ENCODE peak calls at places on chromosomes 16 and 17, in five cellular contexts. S, X, K, E and Y are unnamed samples.

GRCh38 chr17:7903154-7904103 is 12.7 kb downstream of the RNF227 start:
- DNase-seq in S (peak; percentile 41), X (no peak), K (no peak), E (no peak), Y (no peak)

GRCh38 chr17:61091096-61091495 is 308.5 kb upstream of the TBX2 start:
- DNase-seq in S (no peak), X (no peak), K (no peak), E (no peak), Y (no peak)

GRCh38 chr16:49699718-49700117 is 156.2 kb downstream of the ZNF423 start:
- DNase-seq in S (peak; percentile 16), X (no peak), K (no peak), E (no peak), Y (no peak)

GRCh38 chr17:41377546-41377945 is 4.6 kb downstream of the KRT34 start:
- DNase-seq in S (no peak), X (no peak), K (peak; percentile 45), E (no peak), Y (no peak)

GRCh38 chr17:80118601-80119270 is 17.4 kb downstream of the GAA start:
- DNase-seq in S (no peak), X (no peak), K (no peak), E (no peak), Y (no peak)

GRCh38 chr17:35167666-35168065 is 20.0 kb downstream of the UNC45B start:
- DNase-seq in S (no peak), X (no peak), K (peak; percentile 74), E (no peak), Y (no peak)

GRCh38 chr16:75264531-75264998 is 13.1 kb upstream of the BCAR1 start:
- DNase-seq in S (no peak), X (no peak), K (peak; percentile 42), E (no peak), Y (no peak)

GRCh38 chr16:87459027-87459426 is 33.8 kb downstream of the ZCCHC14 start:
- DNase-seq in S (no peak), X (no peak), K (no peak), E (no peak), Y (no peak)

GRCh38 chr17:27535178-27535928 is 79.1 kb downstream of the KSR1 start:
- DNase-seq in S (peak; percentile 44), X (no peak), K (no peak), E (no peak), Y (no peak)

GRCh38 chr17:58677204-58677880 is 14.5 kb downstream of the TEX14 start:
- DNase-seq in S (no peak), X (no peak), K (peak; percentile 61), E (no peak), Y (no peak)

GRCh38 chr16:78321611-78322010 is 222.2 kb downstream of the WWOX start:
- DNase-seq in S (peak; percentile 32), X (no peak), K (no peak), E (no peak), Y (no peak)

GRCh38 chr17:57677301-57677700 is 67.8 kb downstream of the CCDC182 start:
- DNase-seq in S (no peak), X (no peak), K (no peak), E (no peak), Y (no peak)

GRCh38 chr17:42512246-42512645 is 23.8 kb upstream of the NAGLU start:
- DNase-seq in S (no peak), X (no peak), K (no peak), E (no peak), Y (no peak)

GRCh38 chr16:57379579-57379978 is 7.3 kb downstream of the CX3CL1 start:
- DNase-seq in S (no peak), X (no peak), K (no peak), E (no peak), Y (no peak)

GRCh38 chr17:5785867-5786509 is 201.7 kb upstream of the NLRP1 start:
- DNase-seq in S (peak; percentile 50), X (no peak), K (peak; percentile 76), E (no peak), Y (no peak)

GRCh38 chr17:19238167-19238505 is 970 bp downstream of the EPN2 start:
- DNase-seq in S (peak; percentile 60), X (no peak), K (peak; percentile 58), E (no peak), Y (peak; percentile 15)

GRCh38 chr17:30345527-30346075 is 11.7 kb upstream of the TMIGD1 start:
- DNase-seq in S (no peak), X (peak; percentile 39), K (peak; percentile 42), E (no peak), Y (no peak)

GRCh38 chr16:74650966-74651567 is 15.6 kb downstream of the RFWD3 start:
- DNase-seq in S (no peak), X (no peak), K (peak; percentile 50), E (no peak), Y (no peak)

GRCh38 chr17:700504-701094 is 14.0 kb downstream of the VPS53 start:
- DNase-seq in S (peak; percentile 22), X (no peak), K (peak; percentile 61), E (peak; percentile 12), Y (no peak)

GRCh38 chr16:89638455-89638854 is 19.1 kb downstream of the CHMP1A start:
- DNase-seq in S (no peak), X (no peak), K (no peak), E (no peak), Y (no peak)

GRCh38 chr17:76136276-76137025 is 4.6 kb downstream of the FOXJ1 start:
- DNase-seq in S (no peak), X (no peak), K (no peak), E (no peak), Y (no peak)

GRCh38 chr16:23424292-23424958 is 28.6 kb downstream of the COG7 start:
- DNase-seq in S (no peak), X (no peak), K (no peak), E (no peak), Y (no peak)

GRCh38 chr17:7820231-7820630 is 13.8 kb upstream of the KDM6B start:
- DNase-seq in S (no peak), X (no peak), K (no peak), E (no peak), Y (no peak)

GRCh38 chr17:81499601-81499970 is 13.0 kb downstream of the ACTG1 start:
- DNase-seq in S (no peak), X (no peak), K (no peak), E (no peak), Y (no peak)

GRCh38 chr17:13513039-13513405 is 88.7 kb downstream of the HS3ST3A1 start:
- DNase-seq in S (no peak), X (no peak), K (peak; percentile 45), E (no peak), Y (no peak)

GRCh38 chr17:68775338-68775737 is 174.2 kb upstream of the FAM20A start:
- DNase-seq in S (no peak), X (no peak), K (peak; percentile 27), E (no peak), Y (no peak)

GRCh38 chr16:81261049-81261648 is 22.7 kb downstream of the BCO1 start:
- DNase-seq in S (peak; percentile 45), X (peak; percentile 12), K (peak; percentile 40), E (peak; percentile 15), Y (no peak)

GRCh38 chr17:47822785-47823184 is 1.2 kb upstream of the OSBPL7 start:
- DNase-seq in S (no peak), X (no peak), K (no peak), E (no peak), Y (no peak)

GRCh38 chr16:53945996-53946395 is 242.0 kb downstream of the FTO start:
- DNase-seq in S (peak; percentile 63), X (no peak), K (peak; percentile 61), E (no peak), Y (peak; percentile 50)

GRCh38 chr17:4789951-4790704 is 1.4 kb downstream of the GLTPD2 start:
- DNase-seq in S (peak; percentile 78), X (peak; percentile 84), K (peak; percentile 97), E (peak; percentile 78), Y (peak; percentile 83)

GRCh38 chr17:73772107-73772705 is 128.0 kb upstream of the SDK2 start:
- DNase-seq in S (no peak), X (no peak), K (no peak), E (no peak), Y (no peak)

GRCh38 chr16:53809088-53809951 is 105.4 kb downstream of the FTO start:
- DNase-seq in S (no peak), X (no peak), K (peak; percentile 84), E (no peak), Y (no peak)

GRCh38 chr16:86196687-86197391 is 297.9 kb downstream of the IRF8 start:
- DNase-seq in S (no peak), X (no peak), K (no peak), E (no peak), Y (no peak)

GRCh38 chr17:74566132-74566753 is 1.1 kb downstream of the CD300H start:
- DNase-seq in S (peak; percentile 70), X (peak; percentile 27), K (peak; percentile 43), E (peak; percentile 23), Y (peak; percentile 33)

GRCh38 chr16:26756633-26757032 is 310.1 kb upstream of the C16orf82 start:
- DNase-seq in S (no peak), X (no peak), K (no peak), E (no peak), Y (no peak)

GRCh38 chr17:35242158-35242804 is 591 bp upstream of the SLFN5 start:
- DNase-seq in S (peak; percentile 93), X (peak; percentile 91), K (peak; percentile 82), E (peak; percentile 83), Y (peak; percentile 51)

GRCh38 chr16:88062341-88062861 is 111.2 kb downstream of the BANP start:
- DNase-seq in S (no peak), X (no peak), K (peak; percentile 70), E (no peak), Y (peak; percentile 31)

GRCh38 chr17:46964315-46965265 is 14.5 kb downstream of the RPRML start:
- DNase-seq in S (peak; percentile 63), X (no peak), K (peak; percentile 40), E (no peak), Y (peak; percentile 35)